ENCODE peak calls at places on chromosomes 16 and 17, in five cellular contexts. One of them, this sample, is unnamed. For H3K4me1, the result is how much of the 10 kb centered on the place peaks cover.

GRCh38 chr16:72921620-72922019 is 126.3 kb downstream of the ZFHX3 start:
- DNase-seq in IMR-90: peak
- DNase-seq in right cardiac atrium: peak
- DNase-seq in left ventricle myocardium inferior: no peak
- DNase-seq in Peyer's patch: no peak
- DNase-seq in this sample: peak

GRCh38 chr16:30747331-30747730 is 894 bp upstream of the PHKG2 start:
- DNase-seq in Peyer's patch: no peak
- DNase-seq in right cardiac atrium: no peak
- DNase-seq in IMR-90: peak
- DNase-seq in left ventricle myocardium inferior: no peak
- DNase-seq in this sample: no peak

GRCh38 chr17:50640701-50641338 is 6.1 kb downstream of the ABCC3 start:
- DNase-seq in IMR-90: no peak
- DNase-seq in right cardiac atrium: peak
- DNase-seq in left ventricle myocardium inferior: no peak
- DNase-seq in Peyer's patch: peak
- DNase-seq in this sample: peak

GRCh38 chr16:68760671-68761275 is 23.7 kb downstream of the CDH1 start:
- DNase-seq in Peyer's patch: no peak
- DNase-seq in IMR-90: peak
- DNase-seq in left ventricle myocardium inferior: no peak
- DNase-seq in right cardiac atrium: no peak
- DNase-seq in this sample: no peak

GRCh38 chr16:8975039-8975438 is 11.3 kb upstream of the USP7 start:
- DNase-seq in left ventricle myocardium inferior: no peak
- DNase-seq in right cardiac atrium: no peak
- DNase-seq in IMR-90: no peak
- DNase-seq in Peyer's patch: no peak
- DNase-seq in this sample: no peak

GRCh38 chr17:14092808-14093207 is 23.5 kb downstream of the COX10 start:
- DNase-seq in right cardiac atrium: no peak
- DNase-seq in Peyer's patch: no peak
- DNase-seq in IMR-90: no peak
- DNase-seq in left ventricle myocardium inferior: no peak
- DNase-seq in this sample: no peak

GRCh38 chr17:67055041-67055443 is 10.7 kb downstream of the CACNG1 start:
- DNase-seq in IMR-90: no peak
- DNase-seq in left ventricle myocardium inferior: no peak
- DNase-seq in Peyer's patch: no peak
- DNase-seq in right cardiac atrium: no peak
- DNase-seq in this sample: peak

GRCh38 chr16:68732068-68732680 is 4.9 kb upstream of the CDH1 start:
- DNase-seq in left ventricle myocardium inferior: no peak
- DNase-seq in IMR-90: no peak
- DNase-seq in Peyer's patch: peak
- DNase-seq in right cardiac atrium: no peak
- DNase-seq in this sample: no peak

GRCh38 chr16:69796285-69797118 is 34.4 kb downstream of the WWP2 start:
- DNase-seq in IMR-90: peak
- DNase-seq in right cardiac atrium: no peak
- DNase-seq in left ventricle myocardium inferior: no peak
- DNase-seq in Peyer's patch: no peak
- DNase-seq in this sample: no peak

GRCh38 chr16:57755726-57756423 is 20.3 kb downstream of the KATNB1 start:
- DNase-seq in left ventricle myocardium inferior: no peak
- DNase-seq in right cardiac atrium: peak
- DNase-seq in IMR-90: no peak
- DNase-seq in Peyer's patch: no peak
- DNase-seq in this sample: no peak

GRCh38 chr17:65204001-65204400 is 66.8 kb downstream of the RGS9 start:
- DNase-seq in IMR-90: no peak
- DNase-seq in Peyer's patch: no peak
- DNase-seq in right cardiac atrium: no peak
- DNase-seq in left ventricle myocardium inferior: no peak
- DNase-seq in this sample: no peak

GRCh38 chr17:4950075-4950756 is 703 bp upstream of the ENO3 start:
- DNase-seq in left ventricle myocardium inferior: peak
- DNase-seq in Peyer's patch: peak
- DNase-seq in IMR-90: no peak
- DNase-seq in right cardiac atrium: peak
- DNase-seq in this sample: no peak

GRCh38 chr16:64137976-64138375 is 983.9 kb downstream of the CDH11 start:
- DNase-seq in right cardiac atrium: no peak
- DNase-seq in Peyer's patch: no peak
- DNase-seq in left ventricle myocardium inferior: no peak
- DNase-seq in IMR-90: no peak
- DNase-seq in this sample: no peak

GRCh38 chr16:1319041-1319440 is 9.6 kb downstream of the UBE2I start:
- DNase-seq in right cardiac atrium: no peak
- DNase-seq in Peyer's patch: no peak
- DNase-seq in IMR-90: no peak
- DNase-seq in left ventricle myocardium inferior: no peak
- DNase-seq in this sample: no peak

GRCh38 chr16:54145881-54146280 is 140.7 kb downstream of the IRX3 start:
- DNase-seq in Peyer's patch: no peak
- DNase-seq in left ventricle myocardium inferior: no peak
- DNase-seq in IMR-90: no peak
- DNase-seq in right cardiac atrium: no peak
- DNase-seq in this sample: no peak

GRCh38 chr17:697682-698081 is 17.0 kb downstream of the VPS53 start:
- DNase-seq in right cardiac atrium: no peak
- DNase-seq in Peyer's patch: no peak
- DNase-seq in left ventricle myocardium inferior: no peak
- DNase-seq in IMR-90: no peak
- DNase-seq in this sample: no peak

GRCh38 chr16:73254983-73255382 is 207.1 kb upstream of the ZFHX3 start:
- DNase-seq in IMR-90: no peak
- DNase-seq in Peyer's patch: no peak
- DNase-seq in right cardiac atrium: no peak
- DNase-seq in left ventricle myocardium inferior: no peak
- DNase-seq in this sample: no peak

GRCh38 chr17:81681672-81682071 is 1.9 kb downstream of the ARL16 start:
- DNase-seq in Peyer's patch: peak
- DNase-seq in IMR-90: no peak
- DNase-seq in left ventricle myocardium inferior: no peak
- DNase-seq in right cardiac atrium: no peak
- DNase-seq in this sample: no peak

GRCh38 chr16:80347900-80348299 is 192.9 kb upstream of the DYNLRB2 start:
- DNase-seq in left ventricle myocardium inferior: peak
- DNase-seq in IMR-90: no peak
- DNase-seq in right cardiac atrium: peak
- DNase-seq in Peyer's patch: no peak
- DNase-seq in this sample: no peak

GRCh38 chr17:7113273-7114071 is 1.1 kb downstream of the ASGR2 start:
- DNase-seq in right cardiac atrium: no peak
- DNase-seq in left ventricle myocardium inferior: no peak
- DNase-seq in Peyer's patch: no peak
- DNase-seq in IMR-90: no peak
- DNase-seq in this sample: no peak

GRCh38 chr17:199806-200603 is 18.6 kb upstream of the DOC2B start:
- DNase-seq in right cardiac atrium: peak
- DNase-seq in left ventricle myocardium inferior: no peak
- DNase-seq in Peyer's patch: no peak
- DNase-seq in IMR-90: no peak
- DNase-seq in this sample: no peak

GRCh38 chr17:9268546-9268945 is 247.2 kb downstream of the NTN1 start:
- DNase-seq in left ventricle myocardium inferior: no peak
- DNase-seq in Peyer's patch: no peak
- DNase-seq in IMR-90: peak
- DNase-seq in right cardiac atrium: no peak
- DNase-seq in this sample: no peak

GRCh38 chr17:74558882-74559519 is 8.3 kb downstream of the CD300H start:
- DNase-seq in left ventricle myocardium inferior: no peak
- DNase-seq in Peyer's patch: no peak
- DNase-seq in right cardiac atrium: no peak
- DNase-seq in IMR-90: no peak
- DNase-seq in this sample: no peak

GRCh38 chr17:42097691-42098661 is at the start of gene ZNF385C:
- DNase-seq in right cardiac atrium: no peak
- DNase-seq in IMR-90: no peak
- DNase-seq in left ventricle myocardium inferior: no peak
- DNase-seq in Peyer's patch: no peak
- DNase-seq in this sample: no peak

GRCh38 chr17:64345691-64346376 is 44.8 kb downstream of the PECAM1 start:
- DNase-seq in IMR-90: no peak
- DNase-seq in right cardiac atrium: no peak
- DNase-seq in Peyer's patch: no peak
- DNase-seq in left ventricle myocardium inferior: peak
- DNase-seq in this sample: no peak

GRCh38 chr16:67063008-67063407 is 34.1 kb downstream of the CBFB start:
- DNase-seq in IMR-90: no peak
- DNase-seq in left ventricle myocardium inferior: no peak
- DNase-seq in Peyer's patch: no peak
- DNase-seq in right cardiac atrium: no peak
- DNase-seq in this sample: no peak

GRCh38 chr16:67071476-67072048 is 38.2 kb upstream of the PHAF1 start:
- DNase-seq in right cardiac atrium: no peak
- DNase-seq in left ventricle myocardium inferior: no peak
- DNase-seq in IMR-90: no peak
- DNase-seq in Peyer's patch: no peak
- DNase-seq in this sample: no peak

GRCh38 chr16:67068212-67068753 is 39.3 kb downstream of the CBFB start:
- DNase-seq in Peyer's patch: no peak
- DNase-seq in left ventricle myocardium inferior: no peak
- DNase-seq in IMR-90: peak
- DNase-seq in right cardiac atrium: no peak
- DNase-seq in this sample: no peak
- H3K4me1 ChIP-seq in Peyer's patch: under half
- H3K4me1 ChIP-seq in left ventricle myocardium inferior: under half
- H3K4me1 ChIP-seq in IMR-90: under half
- H3K4me1 ChIP-seq in right cardiac atrium: under half
- H3K4me1 ChIP-seq in this sample: under half

GRCh38 chr16:17571499-17572093 is 100.8 kb upstream of the XYLT1 start:
- DNase-seq in right cardiac atrium: no peak
- DNase-seq in left ventricle myocardium inferior: no peak
- DNase-seq in IMR-90: no peak
- DNase-seq in Peyer's patch: no peak
- DNase-seq in this sample: no peak
- H3K27ac ChIP-seq in right cardiac atrium: no peak
- H3K27ac ChIP-seq in left ventricle myocardium inferior: no peak
- H3K27ac ChIP-seq in IMR-90: no peak
- H3K27ac ChIP-seq in Peyer's patch: no peak
- H3K27ac ChIP-seq in this sample: no peak

GRCh38 chr17:72477529-72477928 is 356.7 kb downstream of the SOX9 start:
- DNase-seq in IMR-90: no peak
- DNase-seq in left ventricle myocardium inferior: no peak
- DNase-seq in Peyer's patch: no peak
- DNase-seq in right cardiac atrium: no peak
- DNase-seq in this sample: no peak
- H3K4me1 ChIP-seq in IMR-90: under half
- H3K4me1 ChIP-seq in left ventricle myocardium inferior: under half
- H3K4me1 ChIP-seq in Peyer's patch: under half
- H3K4me1 ChIP-seq in right cardiac atrium: under half
- H3K4me1 ChIP-seq in this sample: under half

GRCh38 chr17:1785925-1786324 is 24.1 kb downstream of the SERPINF1 start:
- DNase-seq in Peyer's patch: no peak
- DNase-seq in IMR-90: no peak
- DNase-seq in left ventricle myocardium inferior: peak
- DNase-seq in right cardiac atrium: peak
- DNase-seq in this sample: no peak
- H3K27ac ChIP-seq in Peyer's patch: peak
- H3K27ac ChIP-seq in IMR-90: peak
- H3K27ac ChIP-seq in left ventricle myocardium inferior: peak
- H3K27ac ChIP-seq in right cardiac atrium: peak
- H3K27ac ChIP-seq in this sample: peak

GRCh38 chr17:30824356-30825145 is at the start of gene CRLF3:
- DNase-seq in Peyer's patch: peak
- DNase-seq in left ventricle myocardium inferior: peak
- DNase-seq in IMR-90: peak
- DNase-seq in right cardiac atrium: peak
- DNase-seq in this sample: peak
- H3K4me1 ChIP-seq in Peyer's patch: under half
- H3K4me1 ChIP-seq in left ventricle myocardium inferior: under half
- H3K4me1 ChIP-seq in IMR-90: under half
- H3K4me1 ChIP-seq in right cardiac atrium: under half
- H3K4me1 ChIP-seq in this sample: under half

GRCh38 chr17:71870546-71870862 is 250.3 kb upstream of the SOX9 start:
- DNase-seq in Peyer's patch: no peak
- DNase-seq in left ventricle myocardium inferior: no peak
- DNase-seq in IMR-90: no peak
- DNase-seq in right cardiac atrium: no peak
- DNase-seq in this sample: no peak

GRCh38 chr17:71866095-71866494 is 254.7 kb upstream of the SOX9 start:
- DNase-seq in right cardiac atrium: no peak
- DNase-seq in left ventricle myocardium inferior: no peak
- DNase-seq in Peyer's patch: no peak
- DNase-seq in IMR-90: no peak
- DNase-seq in this sample: no peak

GRCh38 chr17:71869293-71869692 is 251.5 kb upstream of the SOX9 start:
- DNase-seq in right cardiac atrium: no peak
- DNase-seq in Peyer's patch: no peak
- DNase-seq in left ventricle myocardium inferior: no peak
- DNase-seq in IMR-90: no peak
- DNase-seq in this sample: no peak

GRCh38 chr17:71872843-71873242 is 248.0 kb upstream of the SOX9 start:
- DNase-seq in right cardiac atrium: no peak
- DNase-seq in Peyer's patch: no peak
- DNase-seq in IMR-90: no peak
- DNase-seq in left ventricle myocardium inferior: no peak
- DNase-seq in this sample: no peak

DNA sequence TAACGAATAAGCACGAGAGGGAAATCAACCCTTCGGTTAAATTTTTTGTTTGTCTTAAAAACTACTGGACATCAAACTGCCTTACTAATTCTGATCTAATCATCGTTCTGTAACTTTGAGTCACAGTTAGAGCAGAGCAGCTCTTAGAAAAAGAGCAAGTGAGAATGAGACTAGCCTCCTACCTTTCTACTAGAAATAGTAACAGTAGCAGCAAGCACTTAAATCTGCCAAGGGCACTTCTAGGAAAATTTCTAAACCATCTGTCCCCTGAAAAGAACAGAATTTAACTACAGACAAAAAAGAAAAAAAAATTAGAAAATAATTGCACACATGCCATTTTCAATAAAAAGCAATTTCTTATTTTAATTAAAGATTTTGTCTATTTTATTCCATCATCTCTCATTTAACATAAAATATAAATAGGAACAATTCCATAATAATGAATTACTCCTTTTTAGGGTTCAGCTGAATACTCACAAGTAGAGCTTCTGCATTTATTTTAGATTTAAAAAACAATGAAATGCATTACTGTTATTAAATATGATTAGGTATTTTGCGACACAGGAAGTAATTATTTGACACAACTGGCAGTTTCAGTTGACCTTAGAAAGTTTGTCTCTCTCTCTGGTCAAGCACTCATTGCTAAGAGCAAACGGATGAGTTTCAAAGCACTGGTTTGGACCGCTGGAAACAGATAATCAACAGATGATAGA is 250.8 kb upstream of the SOX9 start:
- DNase-seq in left ventricle myocardium inferior: no peak
- DNase-seq in right cardiac atrium: no peak
- DNase-seq in Peyer's patch: no peak
- DNase-seq in IMR-90: no peak
- DNase-seq in this sample: no peak
- H3K27ac ChIP-seq in left ventricle myocardium inferior: no peak
- H3K27ac ChIP-seq in right cardiac atrium: no peak
- H3K27ac ChIP-seq in Peyer's patch: no peak
- H3K27ac ChIP-seq in IMR-90: no peak
- H3K27ac ChIP-seq in this sample: no peak

GRCh38 chr16:49464093-49464492 is 90.5 kb downstream of the C16orf78 start:
- DNase-seq in IMR-90: no peak
- DNase-seq in Peyer's patch: no peak
- DNase-seq in right cardiac atrium: no peak
- DNase-seq in left ventricle myocardium inferior: no peak
- DNase-seq in this sample: peak
- H3K4me1 ChIP-seq in IMR-90: under half
- H3K4me1 ChIP-seq in Peyer's patch: under half
- H3K4me1 ChIP-seq in right cardiac atrium: under half
- H3K4me1 ChIP-seq in left ventricle myocardium inferior: under half
- H3K4me1 ChIP-seq in this sample: under half

This sample was measured in ascending aorta.